ENCODE peak calls at places on chromosomes 5 and 9, in ten cellular contexts. B is right cardiac atrium; E is prostate gland; C is right lobe of liver; H is fibroblast of the aortic adventitia; Q is retinal pigment epithelial cell; G is KBM-7; N is stimulated activated CD8-positive, alpha-beta memory T cell treated with anti-CD3 and anti-CD28 coated beads, Interleukin-4, amount 100 ng/mL, for 24 hours; I is HEK293T; S is naive thymus-derived CD8-positive, alpha-beta T cell. Z is an unnamed sample.

GRCh38 chr9:13279284-13280162 is at the start of gene MPDZ:
- DNase-seq in B (peak), E (peak), C (peak), H (peak), Q (no peak), G (no peak), N (no peak), I (peak), S (no peak), Z (peak)

GRCh38 chr5:143860211-143860610 is 48.2 kb downstream of the HMHB1 start:
- DNase-seq in B (no peak), E (no peak), C (no peak), H (no peak), Q (no peak), G (no peak), N (no peak), I (no peak), S (no peak), Z (no peak)

GRCh38 chr5:52692039-52692438 is 95.7 kb upstream of the ITGA1 start:
- DNase-seq in B (no peak), E (no peak), C (no peak), H (peak), Q (peak), G (no peak), N (no peak), I (no peak), S (no peak), Z (peak)

GRCh38 chr9:22645893-22646292 is 199.3 kb downstream of the DMRTA1 start:
- DNase-seq in B (no peak), E (no peak), C (no peak), H (peak), Q (no peak), G (no peak), N (no peak), I (no peak), S (no peak), Z (peak)

GRCh38 chr5:159405611-159406031 is 75.3 kb upstream of the IL12B start:
- DNase-seq in B (no peak), E (no peak), C (no peak), H (no peak), Q (no peak), G (peak), N (no peak), I (no peak), S (no peak), Z (no peak)

GRCh38 chr9:136665704-136666363 is 3.1 kb downstream of the EGFL7 start:
- DNase-seq in B (peak), E (no peak), C (no peak), H (no peak), Q (no peak), G (no peak), N (no peak), I (peak), S (no peak), Z (no peak)

GRCh38 chr5:158910782-158911692 is 188.7 kb downstream of the EBF1 start:
- DNase-seq in B (no peak), E (no peak), C (no peak), H (peak), Q (no peak), G (no peak), N (no peak), I (no peak), S (no peak), Z (peak)

GRCh38 chr5:10485142-10485795 is 43.6 kb downstream of the ROPN1L start:
- DNase-seq in B (peak), E (no peak), C (no peak), H (peak), Q (no peak), G (peak), N (no peak), I (peak), S (no peak), Z (peak)

GRCh38 chr5:124309241-124309977 is 437.0 kb downstream of the ZNF608 start:
- DNase-seq in B (no peak), E (no peak), C (no peak), H (no peak), Q (no peak), G (no peak), N (no peak), I (peak), S (no peak), Z (no peak)

GRCh38 chr9:136514022-136514714 is 31.3 kb upstream of the SEC16A start:
- DNase-seq in B (no peak), E (no peak), C (no peak), H (no peak), Q (no peak), G (no peak), N (no peak), I (no peak), S (no peak), Z (no peak)

GRCh38 chr9:36336511-36336910 is 63.6 kb downstream of the RNF38 start:
- DNase-seq in B (no peak), E (no peak), C (no peak), H (no peak), Q (no peak), G (no peak), N (no peak), I (no peak), S (no peak), Z (no peak)

GRCh38 chr9:135022191-135022870 is 65.1 kb upstream of the OLFM1 start:
- DNase-seq in B (no peak), E (no peak), C (no peak), H (no peak), Q (no peak), G (no peak), N (no peak), I (no peak), S (no peak), Z (no peak)

GRCh38 chr9:135067091-135067710 is 20.3 kb upstream of the OLFM1 start:
- DNase-seq in B (no peak), E (no peak), C (no peak), H (no peak), Q (no peak), G (no peak), N (no peak), I (no peak), S (no peak), Z (no peak)

GRCh38 chr9:88923653-88924284 is 67.5 kb upstream of the S1PR3 start:
- DNase-seq in B (peak), E (no peak), C (no peak), H (no peak), Q (no peak), G (no peak), N (no peak), I (no peak), S (peak), Z (no peak)

GRCh38 chr5:82246960-82247574 is 31.1 kb downstream of the RPS23 start:
- DNase-seq in B (no peak), E (no peak), C (no peak), H (no peak), Q (no peak), G (peak), N (no peak), I (no peak), S (no peak), Z (no peak)

GRCh38 chr9:129884220-129885017 is 49.2 kb downstream of the USP20 start:
- DNase-seq in B (peak), E (peak), C (peak), H (peak), Q (peak), G (peak), N (peak), I (peak), S (peak), Z (peak)

GRCh38 chr5:60196382-60197113 is 303.0 kb upstream of the PDE4D start:
- DNase-seq in B (peak), E (peak), C (no peak), H (peak), Q (peak), G (no peak), N (no peak), I (no peak), S (no peak), Z (peak)

GRCh38 chr5:76025069-76025468 is 58.1 kb upstream of the SV2C start:
- DNase-seq in B (no peak), E (no peak), C (no peak), H (no peak), Q (no peak), G (no peak), N (no peak), I (no peak), S (no peak), Z (no peak)

GRCh38 chr5:73823508-73823925 is 197.5 kb downstream of the ARHGEF28 start:
- DNase-seq in B (no peak), E (no peak), C (no peak), H (no peak), Q (peak), G (no peak), N (no peak), I (no peak), S (no peak), Z (peak)

GRCh38 chr9:92468206-92468605 is 14.1 kb downstream of the ASPN start:
- DNase-seq in B (no peak), E (no peak), C (no peak), H (no peak), Q (no peak), G (no peak), N (no peak), I (no peak), S (no peak), Z (peak)

GRCh38 chr5:138602371-138603000 is 27.3 kb upstream of the HSPA9 start:
- DNase-seq in B (no peak), E (no peak), C (no peak), H (no peak), Q (no peak), G (no peak), N (no peak), I (no peak), S (no peak), Z (no peak)

GRCh38 chr9:12166511-12166910 is 526.7 kb upstream of the TYRP1 start:
- DNase-seq in B (no peak), E (no peak), C (no peak), H (no peak), Q (no peak), G (peak), N (no peak), I (no peak), S (no peak), Z (no peak)

GRCh38 chr5:115194671-115195070 is 25.0 kb upstream of the TRIM36 start:
- DNase-seq in B (no peak), E (no peak), C (peak), H (peak), Q (no peak), G (no peak), N (no peak), I (no peak), S (no peak), Z (no peak)

GRCh38 chr5:93186031-93186682 is 394.9 kb downstream of the NR2F1-AS1 start:
- DNase-seq in B (no peak), E (no peak), C (no peak), H (peak), Q (no peak), G (no peak), N (no peak), I (no peak), S (no peak), Z (peak)